ENCODE peak calls at places on chromosomes 11 and 22, in four cellular contexts. S is activated CD8-positive, alpha-beta T cell treated with anti-CD3 and anti-CD28 coated beads for 36 hours; T is psoas muscle; M is hepatocyte. B is an unnamed sample.

GRCh38 chr11:126628790-126629621 is 273.5 kb downstream of the ST3GAL4 start:
- DNase-seq in S (no peak), T (no peak), M (no peak), B (no peak)

GRCh38 chr22:41429232-41429945 is 17.2 kb downstream of the TOB2 start:
- DNase-seq in S (no peak), T (peak; percentile 45), M (no peak), B (no peak)

GRCh38 chr11:125603207-125603606 is 10.6 kb downstream of the STT3A start:
- DNase-seq in S (no peak), T (no peak), M (no peak), B (no peak)

GRCh38 chr11:46235777-46236688 is 41.4 kb upstream of the CREB3L1 start:
- DNase-seq in S (no peak), T (no peak), M (no peak), B (no peak)

GRCh38 chr22:22064580-22064979 is 82.0 kb upstream of the TOP3B start:
- DNase-seq in S (no peak), T (no peak), M (no peak), B (no peak)

GRCh38 chr11:74870485-74870884 is 78.4 kb downstream of the XRRA1 start:
- DNase-seq in S (no peak), T (no peak), M (no peak), B (no peak)

GRCh38 chr11:12418019-12418611 is 40.7 kb downstream of the PARVA start:
- DNase-seq in S (no peak), T (no peak), M (no peak), B (no peak)

GRCh38 chr11:13897606-13898276 is 64.8 kb upstream of the SPON1 start:
- DNase-seq in S (no peak), T (no peak), M (no peak), B (no peak)

GRCh38 chr11:58688779-58689503 is 42.8 kb downstream of the GLYAT start:
- DNase-seq in S (no peak), T (no peak), M (no peak), B (no peak)

GRCh38 chr22:42399315-42400271 is 32.6 kb downstream of the NFAM1 start:
- DNase-seq in S (peak; percentile 16), T (no peak), M (peak; percentile 58), B (no peak)

GRCh38 chr11:5280582-5281102 is 10.9 kb upstream of the HBE1 start:
- DNase-seq in S (peak; percentile 37), T (peak; percentile 54), M (peak; percentile 74), B (peak; percentile 60)

GRCh38 chr22:19463491-19464469 is 15.2 kb downstream of the UFD1 start:
- DNase-seq in S (no peak), T (peak; percentile 36), M (no peak), B (no peak)

GRCh38 chr11:122215244-122215992 is 99.4 kb upstream of the BLID start:
- DNase-seq in S (peak; percentile 48), T (peak; percentile 78), M (peak; percentile 81), B (peak; percentile 60)

GRCh38 chr11:130215531-130216220 is 56.1 kb downstream of the ST14 start:
- DNase-seq in S (no peak), T (no peak), M (no peak), B (no peak)

GRCh38 chr11:129930306-129930705 is 34.9 kb upstream of the NFRKB start:
- DNase-seq in S (no peak), T (no peak), M (peak; percentile 41), B (no peak)

GRCh38 chr22:26322179-26322905 is 106.7 kb upstream of the ASPHD2 start:
- DNase-seq in S (no peak), T (no peak), M (no peak), B (no peak)

GRCh38 chr11:113531575-113532451 is 56.6 kb upstream of the DRD2 start:
- DNase-seq in S (no peak), T (no peak), M (peak; percentile 52), B (no peak)

GRCh38 chr11:65043881-65044501 is 3.0 kb downstream of the SAC3D1 start:
- DNase-seq in S (no peak), T (peak; percentile 33), M (no peak), B (no peak)

GRCh38 chr11:65013130-65013691 is 749 bp upstream of the ARL2 start:
- DNase-seq in S (peak; percentile 97), T (peak; percentile 94), M (peak; percentile 95), B (peak; percentile 95)

GRCh38 chr11:1765871-1766718 is 2.4 kb upstream of the CTSD start:
- DNase-seq in S (peak; percentile 48), T (peak; percentile 12), M (no peak), B (no peak)
- TF ChIP-seq CTCF in S (no peak), T (no peak), M (no peak), B (peak; percentile 15)

GRCh38 chr11:47251751-47252150 is 3.1 kb upstream of the ACP2 start:
- DNase-seq in S (no peak), T (no peak), M (no peak), B (no peak)

GRCh38 chr11:47249378-47249715 is 733 bp upstream of the ACP2 start:
- DNase-seq in S (no peak), T (no peak), M (no peak), B (no peak)

GRCh38 chr11:47247502-47247901 is 1.1 kb downstream of the ACP2 start:
- DNase-seq in S (no peak), T (no peak), M (no peak), B (no peak)

GRCh38 chr11:47248304-47248663 is 330 bp downstream of the ACP2 start:
- DNase-seq in S (no peak), T (no peak), M (no peak), B (no peak)

GRCh38 chr11:47248664-47249377 is at the start of gene ACP2:
- DNase-seq in S (peak; percentile 94), T (peak; percentile 88), M (peak; percentile 84), B (peak; percentile 83)
- TF ChIP-seq CTCF in S (no peak), T (no peak), M (peak; percentile 14), B (peak; percentile 38)

GRCh38 chr11:44321059-44321458 is 11.1 kb upstream of the ALX4 start:
- DNase-seq in S (no peak), T (no peak), M (no peak), B (no peak)

GRCh38 chr11:44319552-44320288 is 9.8 kb upstream of the ALX4 start:
- DNase-seq in S (no peak), T (no peak), M (no peak), B (no peak)

GRCh38 chr11:44318369-44318768 is 8.4 kb upstream of the ALX4 start:
- DNase-seq in S (no peak), T (no peak), M (no peak), B (no peak)

GRCh38 chr11:44320289-44320973 is 10.5 kb upstream of the ALX4 start:
- DNase-seq in S (no peak), T (no peak), M (no peak), B (no peak)

DNA sequence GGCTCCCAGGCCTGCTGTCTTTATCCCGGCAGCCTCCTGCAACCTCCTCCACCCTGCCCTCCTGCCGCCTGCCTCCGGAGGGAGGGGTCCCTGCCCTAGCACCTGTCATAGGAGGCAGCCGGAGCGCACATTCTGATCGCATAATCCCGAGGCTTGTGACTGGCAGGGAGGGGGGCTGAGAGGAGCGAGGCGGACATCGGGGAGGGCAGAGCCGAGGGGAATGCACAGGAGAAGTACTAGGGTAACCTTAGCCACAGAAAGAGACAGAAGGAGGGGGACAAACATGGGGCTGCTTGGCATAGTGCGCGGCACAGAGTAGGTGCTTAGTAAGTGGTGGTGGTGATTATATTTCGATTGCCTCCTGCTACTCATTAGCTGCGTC is 9.2 kb upstream of the ALX4 start:
- DNase-seq in S (no peak), T (no peak), M (no peak), B (no peak)
- TF ChIP-seq CTCF in S (no peak), T (no peak), M (no peak), B (no peak)

GRCh38 chr22:24994070-24994763 is 41.7 kb downstream of the KIAA1671 start:
- DNase-seq in S (peak; percentile 67), T (no peak), M (peak; percentile 50), B (no peak)
- TF ChIP-seq CTCF in S (no peak), T (no peak), M (peak; percentile 5), B (no peak)

DNA sequence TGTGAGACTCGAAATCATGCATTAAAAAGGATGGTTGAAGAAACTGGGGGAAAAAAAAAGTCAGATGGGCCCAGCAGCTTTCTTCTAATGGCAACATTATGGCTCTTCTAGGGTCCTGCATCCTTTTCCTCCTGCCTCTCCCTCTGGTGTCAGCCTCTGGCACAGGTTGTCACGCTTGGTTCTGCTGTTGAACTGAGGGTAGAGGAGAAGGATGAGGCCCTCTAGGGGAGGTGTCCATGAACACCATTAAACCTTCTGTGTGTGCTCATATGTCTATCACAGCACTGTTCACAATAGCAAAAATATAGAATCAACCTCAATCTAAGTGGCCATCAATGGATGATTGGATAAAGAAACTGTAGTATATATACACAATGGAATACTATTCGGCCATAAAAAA is 36.0 kb downstream of the BUD13 start:
- DNase-seq in S (no peak), T (no peak), M (no peak), B (no peak)
- TF ChIP-seq CTCF in S (no peak), T (no peak), M (no peak), B (no peak)

GRCh38 chr11:60118333-60118732 is 29.9 kb downstream of the MS4A2 start:
- DNase-seq in S (no peak), T (no peak), M (no peak), B (peak; percentile 25)
- TF ChIP-seq CTCF in S (no peak), T (no peak), M (no peak), B (no peak)

B was measured in GM20000.